ENCODE peak calls at places on chromosomes 13 and 19, in seven cellular contexts. B is foreskin fibroblast, U is PC-3, N is heart left ventricle, I is HL-60, W is tibial nerve, Z is cardiac muscle cell. D is an unnamed sample.

GRCh38 chr13:23995283-23996073 is 98.2 kb upstream of the C1QTNF9B start:
- DNase-seq in I (no peak), Z (no peak), N (no peak), U (no peak), B (no peak), W (no peak), D (no peak)

GRCh38 chr13:19888799-19889198 is 25.4 kb upstream of the ZMYM5 start:
- DNase-seq in U (peak), B (no peak), Z (no peak), I (no peak), N (no peak), W (no peak), D (no peak)

GRCh38 chr19:51542699-51543098 is 11.2 kb upstream of the SIGLEC6 start:
- DNase-seq in U (no peak), N (no peak), B (no peak), I (no peak), Z (no peak), W (no peak), D (no peak)

GRCh38 chr19:18311495-18311894 is 11.4 kb downstream of the LSM4 start:
- DNase-seq in Z (no peak), U (no peak), B (no peak), W (no peak), I (no peak), N (no peak), D (no peak)

GRCh38 chr13:75959861-75960481 is 323.8 kb downstream of the LMO7 start:
- DNase-seq in W (no peak), N (no peak), I (no peak), U (no peak), B (no peak), Z (no peak), D (no peak)

GRCh38 chr19:33488826-33489225 is 32.8 kb downstream of the PEPD start:
- DNase-seq in B (no peak), W (no peak), Z (no peak), N (no peak), I (no peak), U (no peak), D (no peak)

GRCh38 chr13:32548837-32549236 is 10.2 kb upstream of the N4BP2L2 start:
- DNase-seq in B (no peak), W (no peak), N (no peak), U (no peak), Z (no peak), I (peak), D (no peak)

GRCh38 chr13:20127563-20128458 is 33.0 kb downstream of the GJA3 start:
- DNase-seq in W (no peak), I (peak), N (peak), Z (peak), B (peak), U (peak), D (no peak)

GRCh38 chr13:59038824-59039223 is 1124.9 kb downstream of the DIAPH3 start:
- DNase-seq in Z (no peak), U (peak), W (no peak), B (no peak), N (no peak), I (no peak), D (no peak)

GRCh38 chr13:101157261-101157660 is 259.0 kb downstream of the NALCN start:
- DNase-seq in Z (no peak), N (no peak), B (no peak), I (no peak), U (no peak), W (no peak), D (peak)

GRCh38 chr19:35247526-35248309 is 1.1 kb upstream of the LSR start:
- DNase-seq in N (peak), W (no peak), U (peak), Z (peak), B (no peak), I (no peak), D (no peak)

DNA sequence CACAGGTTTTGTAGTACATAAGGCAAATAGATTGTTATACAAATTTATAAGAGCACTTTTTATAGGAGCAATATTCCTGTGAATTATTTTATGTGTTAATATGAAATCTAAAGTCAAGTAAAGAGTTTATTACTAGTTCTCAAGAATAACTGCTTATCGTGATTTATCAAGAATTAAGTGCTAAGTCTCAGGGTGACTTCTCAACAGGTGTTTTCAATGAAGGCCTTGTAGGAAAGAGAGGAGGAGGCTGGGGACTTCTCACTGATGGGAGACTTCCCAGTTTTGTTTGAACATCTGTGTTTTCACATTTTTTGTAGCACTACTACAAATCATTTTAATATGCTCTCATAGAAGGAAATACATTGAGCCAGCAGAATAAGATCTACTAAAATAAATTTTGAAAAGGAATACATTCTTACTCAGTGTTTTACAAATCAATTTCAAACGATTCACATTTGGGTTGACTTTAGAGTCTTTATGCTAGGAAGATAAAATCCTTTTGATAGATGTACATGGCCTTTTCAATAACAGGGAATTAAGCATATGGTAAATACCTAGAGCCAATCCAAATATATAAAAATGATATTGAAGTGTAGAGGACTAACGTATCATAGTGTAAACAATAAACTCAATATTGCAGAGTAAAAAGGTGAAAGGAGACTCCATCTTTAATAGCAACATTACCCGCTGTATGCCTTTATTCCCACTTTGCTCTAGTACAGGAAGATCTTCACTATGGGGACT is 6.8 kb downstream of the PCDH17 start:
- DNase-seq in U (no peak), B (no peak), Z (no peak), W (no peak), I (no peak), N (no peak), D (no peak)
- H3K4me3 ChIP-seq in U (no peak), B (no peak), Z (no peak), W (no peak), I (no peak), N (peak), D (no peak)

GRCh38 chr19:7197760-7198696 is 96.2 kb downstream of the INSR start:
- DNase-seq in Z (peak), U (peak), B (peak), W (peak), N (peak), I (peak), D (peak)
- TF ChIP-seq CTCF in Z (peak), U (no peak), B (no peak), W (no peak), N (no peak), I (no peak), D (peak)

DNA sequence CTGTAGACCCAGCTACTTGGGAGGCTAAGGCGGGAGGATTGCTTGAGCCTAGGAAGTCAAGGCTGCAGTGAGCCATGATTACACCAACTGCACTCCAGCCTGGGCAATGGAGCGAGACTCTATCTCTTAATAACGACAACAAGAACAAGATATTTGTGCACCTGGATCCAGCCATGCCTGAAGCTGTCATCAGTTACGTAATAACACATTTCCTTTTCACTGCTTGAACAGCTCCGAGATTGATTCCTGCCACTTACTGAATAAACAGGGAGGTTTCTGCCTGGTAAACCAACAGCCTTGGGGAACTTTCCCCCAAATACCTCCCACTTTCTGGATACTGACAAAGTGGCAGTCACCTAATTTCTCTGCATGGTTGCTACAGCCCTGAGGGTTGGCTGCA is 5.4 kb downstream of the KANK2 start:
- DNase-seq in Z (no peak), U (no peak), N (no peak), I (no peak), W (no peak), B (no peak), D (no peak)
- H3K4me3 ChIP-seq in Z (no peak), U (no peak), N (no peak), I (no peak), W (no peak), B (peak), D (no peak)

DNA sequence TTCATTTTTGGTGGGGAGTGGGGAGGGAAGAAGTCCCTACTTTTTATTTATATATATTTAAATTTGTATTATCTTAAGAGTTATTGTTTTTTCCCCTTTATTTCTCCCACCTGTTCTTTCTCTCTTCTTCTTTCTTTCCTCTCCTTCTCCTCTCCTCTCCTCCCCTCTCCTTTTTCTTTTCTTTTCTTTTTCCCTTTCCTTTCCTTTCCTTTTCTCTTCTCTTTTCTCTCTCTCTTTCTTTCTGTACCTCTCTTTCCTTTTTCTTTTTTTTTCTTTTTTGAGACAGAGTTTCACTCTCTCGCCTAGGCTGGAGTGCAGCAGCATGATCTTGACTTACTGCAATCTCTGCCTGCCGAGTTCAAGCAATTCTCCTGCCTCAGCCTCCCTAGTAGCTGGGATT is 1.9 kb downstream of the BCKDHA start:
- DNase-seq in B (no peak), Z (no peak), I (no peak), N (no peak), W (no peak), U (no peak), D (no peak)
- TF ChIP-seq CTCF in B (no peak), Z (no peak), I (no peak), N (no peak), W (no peak), U (no peak), D (no peak)

DNA sequence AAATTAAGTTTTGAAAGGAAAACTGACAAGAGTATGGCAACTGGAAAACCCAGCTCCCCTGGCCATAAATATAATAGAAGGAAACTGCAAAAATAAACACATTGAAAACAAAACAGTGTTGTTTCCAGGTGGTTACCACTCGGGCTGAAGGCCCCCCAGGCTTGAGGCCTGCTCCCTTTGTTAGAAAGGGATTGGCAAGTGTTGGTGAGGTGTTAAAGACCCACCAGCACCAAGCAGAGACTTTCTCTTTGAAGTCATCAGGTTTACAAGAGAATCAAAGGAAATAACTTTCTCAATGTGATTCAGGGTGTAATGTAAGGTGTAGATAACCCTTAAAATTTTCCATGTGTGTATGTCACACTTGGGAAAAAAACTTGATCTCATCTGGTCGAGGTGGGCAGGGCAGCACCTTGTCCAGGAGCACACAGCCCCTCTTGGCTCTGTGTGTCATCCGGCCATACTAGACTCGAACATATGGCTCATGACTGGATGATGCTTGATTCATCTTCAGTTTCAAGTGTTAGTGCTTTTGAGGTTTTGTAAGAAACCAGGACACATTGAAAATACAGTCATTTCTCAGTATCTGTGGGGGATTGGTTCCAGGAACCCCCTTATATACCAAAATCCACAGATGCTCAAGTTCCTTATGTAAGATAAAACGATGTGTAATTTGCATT is 7.8 kb downstream of the ACTN4 start:
- DNase-seq in W (no peak), Z (no peak), B (no peak), I (no peak), U (no peak), N (no peak), D (no peak)
- H3K4me3 ChIP-seq in W (no peak), Z (no peak), B (no peak), I (no peak), U (no peak), N (no peak), D (no peak)

GRCh38 chr19:8421484-8422461 is 8.7 kb downstream of the MARCHF2 start:
- DNase-seq in B (no peak), N (no peak), I (no peak), Z (no peak), U (no peak), W (no peak), D (no peak)
- TF ChIP-seq CTCF in B (no peak), N (no peak), I (no peak), Z (no peak), U (no peak), W (no peak), D (no peak)

GRCh38 chr19:48397263-48397635 is 3.8 kb downstream of the GRIN2D start:
- DNase-seq in U (no peak), Z (no peak), I (no peak), N (no peak), B (no peak), W (no peak), D (no peak)
- H3K4me3 ChIP-seq in U (no peak), Z (no peak), I (no peak), N (peak), B (peak), W (no peak), D (no peak)

DNA sequence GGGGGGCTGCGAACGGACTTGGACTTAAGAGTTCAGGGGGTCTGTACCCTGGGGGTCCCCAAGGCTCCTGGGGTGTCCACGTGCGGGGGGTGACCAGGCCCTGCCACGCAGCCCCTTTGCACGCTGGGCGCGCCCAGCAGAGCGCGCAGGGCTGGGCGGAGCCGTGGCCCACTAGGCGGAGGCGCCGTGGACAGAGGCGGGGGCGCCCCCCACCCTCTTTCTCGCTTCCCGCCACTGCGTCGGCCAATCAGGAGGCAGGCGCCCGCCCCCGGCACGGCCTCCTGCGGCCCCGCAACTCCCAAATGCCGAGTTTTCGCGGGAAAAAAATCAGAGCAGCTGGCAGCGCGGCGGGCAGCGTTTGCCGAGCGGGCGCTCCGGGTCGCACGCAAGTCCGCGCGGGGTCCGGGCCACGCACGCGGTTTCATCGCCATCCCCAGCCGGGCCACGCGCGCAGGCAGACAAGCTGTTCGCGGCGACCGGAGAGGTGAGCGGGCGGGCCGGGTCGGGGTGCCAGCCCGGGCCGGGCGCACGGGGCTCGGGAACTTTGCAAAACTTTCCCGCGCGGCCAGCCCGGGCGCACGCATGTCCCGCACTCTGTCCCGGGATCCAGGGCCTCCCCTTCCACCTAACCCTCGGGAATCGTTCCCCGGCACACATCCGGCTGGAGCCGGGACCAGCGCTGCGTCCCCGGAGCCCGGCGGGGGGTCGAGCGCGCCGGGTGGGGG is at the start of gene UHRF1:
- DNase-seq in Z (peak), W (no peak), U (peak), N (no peak), B (no peak), I (peak), D (no peak)
- TF ChIP-seq CTCF in Z (no peak), W (no peak), U (no peak), N (no peak), B (no peak), I (no peak), D (no peak)

DNA sequence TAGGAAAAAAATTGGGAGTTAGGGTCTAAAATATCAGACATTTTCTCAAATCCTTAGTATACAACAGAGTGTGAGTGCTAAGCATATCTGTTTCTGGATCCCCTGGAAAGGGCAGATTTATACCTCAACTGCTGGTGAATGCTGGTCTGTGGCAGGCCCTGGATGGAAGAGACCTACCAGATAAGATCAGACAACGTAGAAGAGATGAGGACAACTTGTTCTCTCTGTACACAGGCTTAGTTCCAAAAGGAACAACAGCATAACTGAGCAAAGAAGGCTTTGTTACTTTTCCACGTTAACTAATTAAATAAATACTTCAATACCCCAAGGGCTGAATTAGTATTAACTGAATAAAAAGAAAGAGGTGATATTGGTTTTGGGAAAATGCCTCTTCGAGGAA is 1277.3 kb downstream of the SLITRK5 start:
- DNase-seq in W (no peak), B (no peak), I (no peak), N (no peak), U (no peak), Z (no peak), D (no peak)
- H3K4me3 ChIP-seq in W (no peak), B (no peak), I (no peak), N (no peak), U (no peak), Z (no peak), D (no peak)

DNA sequence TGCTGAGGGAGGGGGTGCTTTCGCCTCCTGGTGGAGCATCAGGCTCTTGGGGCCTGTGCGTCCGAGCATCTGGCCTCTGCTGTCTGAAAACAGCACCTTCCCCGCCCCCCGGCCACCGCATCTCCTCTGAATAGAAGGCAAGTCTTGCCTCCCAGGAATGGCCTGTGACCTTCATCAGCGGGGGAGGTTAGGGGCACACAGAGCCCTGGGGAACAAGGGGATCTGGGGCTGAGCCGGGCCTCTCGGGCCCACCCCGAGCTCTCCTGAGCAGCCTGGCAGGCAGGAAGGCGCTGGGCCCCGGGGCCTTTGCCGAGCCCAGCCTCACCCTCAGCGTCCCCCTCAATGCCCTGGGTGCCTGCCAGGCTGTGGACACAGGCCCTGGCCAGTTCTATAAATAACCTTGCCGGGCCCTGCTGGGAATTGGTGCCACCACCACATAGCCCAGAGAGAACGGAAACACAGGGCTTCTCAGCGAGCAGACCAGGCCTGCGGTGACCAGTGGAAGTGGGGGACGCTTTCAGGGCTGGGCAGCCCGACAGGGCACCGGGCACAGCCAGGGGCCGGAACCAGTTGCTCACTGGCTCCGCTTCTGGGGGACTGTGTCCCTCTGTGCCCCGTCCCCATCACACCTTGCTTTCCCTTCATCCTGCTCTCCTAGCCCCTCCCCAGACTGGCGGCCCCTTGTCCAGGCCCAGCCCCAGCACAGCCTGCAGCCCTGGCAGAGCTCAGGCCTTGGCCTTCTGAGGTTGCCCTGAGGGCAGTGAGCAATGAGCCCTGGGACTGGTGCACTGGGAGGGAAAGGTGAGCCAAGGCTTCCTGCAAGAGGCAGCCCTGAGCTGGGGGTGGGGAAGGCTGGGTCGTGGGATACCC is 9.5 kb downstream of the STK11 start:
- DNase-seq in Z (no peak), B (no peak), W (no peak), I (no peak), N (peak), U (peak), D (peak)
- TF ChIP-seq CTCF in Z (no peak), B (no peak), W (no peak), I (no peak), N (no peak), U (no peak), D (peak)